ENCODE peak calls at places on chromosomes 6 and 20, in six cellular contexts. J is Peyer's patch, Q is heart left ventricle, F is spleen, T is left ventricle myocardium inferior, D is neural progenitor cell. X is an unnamed sample. For H3K36me3, the result is how much of the 10 kb centered on the place peaks cover.

GRCh38 chr20:58989196-58989595 is 8.1 kb downstream of the NELFCD start:
- DNase-seq in J (peak), Q (no peak), F (peak), T (no peak), D (no peak), X (no peak)

GRCh38 chr20:45309075-45309474 is 976 bp upstream of the MATN4 start:
- DNase-seq in J (no peak), Q (no peak), F (no peak), T (no peak), D (no peak), X (no peak)

GRCh38 chr6:30349411-30350177 is 4.6 kb downstream of the RPP21 start:
- DNase-seq in J (no peak), Q (no peak), F (no peak), T (no peak), D (no peak), X (no peak)

GRCh38 chr20:2771631-2772080 is 28.8 kb downstream of the CPXM1 start:
- DNase-seq in J (no peak), Q (no peak), F (no peak), T (no peak), D (no peak), X (no peak)

GRCh38 chr6:12483712-12484111 is 193.6 kb downstream of the EDN1 start:
- DNase-seq in J (no peak), Q (no peak), F (no peak), T (no peak), D (no peak), X (peak)

GRCh38 chr6:34360556-34360955 is 31.9 kb downstream of the NUDT3 start:
- DNase-seq in J (no peak), Q (no peak), F (no peak), T (no peak), D (no peak), X (peak)

GRCh38 chr6:47701374-47701773 is 3.0 kb downstream of the ADGRF4 start:
- DNase-seq in J (no peak), Q (no peak), F (no peak), T (no peak), D (no peak), X (no peak)

GRCh38 chr6:11460001-11460668 is 77.4 kb upstream of the TMEM170B start:
- DNase-seq in J (peak), Q (no peak), F (no peak), T (no peak), D (no peak), X (peak)

GRCh38 chr6:165616116-165616515 is 46.9 kb downstream of the PDE10A start:
- DNase-seq in J (no peak), Q (no peak), F (no peak), T (no peak), D (no peak), X (no peak)

GRCh38 chr6:54681987-54682386 is 164.6 kb upstream of the FAM83B start:
- DNase-seq in J (no peak), Q (no peak), F (no peak), T (no peak), D (no peak), X (no peak)

GRCh38 chr6:54680531-54680930 is 166.0 kb upstream of the FAM83B start:
- DNase-seq in J (no peak), Q (no peak), F (no peak), T (no peak), D (no peak), X (no peak)

DNA sequence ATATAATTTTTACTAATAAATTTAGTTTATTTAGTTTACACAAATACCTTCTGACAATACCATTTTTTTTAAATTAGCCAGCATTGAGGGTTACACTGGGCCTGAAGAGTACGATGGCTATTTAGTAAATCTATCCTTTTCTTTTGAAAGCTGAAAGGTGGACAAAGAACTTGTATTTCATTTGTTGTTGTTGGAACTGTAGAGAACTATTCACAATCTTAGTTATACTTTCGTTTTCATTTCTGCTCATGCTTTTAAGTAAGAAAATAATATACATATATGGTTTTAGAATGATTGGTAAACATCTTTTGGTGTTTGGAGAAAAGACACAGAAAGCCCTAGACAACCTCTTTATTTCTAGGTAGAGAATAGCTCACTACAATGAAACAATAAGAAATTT is 165.3 kb upstream of the FAM83B start:
- DNase-seq in J (no peak), Q (no peak), F (no peak), T (no peak), D (no peak), X (no peak)
- H3K4me3 ChIP-seq in J (no peak), Q (no peak), F (no peak), T (no peak), D (no peak), X (no peak)

GRCh38 chr6:161079566-161080262 is 88.1 kb downstream of the MAP3K4 start:
- DNase-seq in J (no peak), Q (no peak), F (no peak), T (no peak), D (no peak), X (no peak)
- H3K36me3 ChIP-seq in J (under half), Q (half or more), F (under half), T (half or more), D (under half), X (under half)

DNA sequence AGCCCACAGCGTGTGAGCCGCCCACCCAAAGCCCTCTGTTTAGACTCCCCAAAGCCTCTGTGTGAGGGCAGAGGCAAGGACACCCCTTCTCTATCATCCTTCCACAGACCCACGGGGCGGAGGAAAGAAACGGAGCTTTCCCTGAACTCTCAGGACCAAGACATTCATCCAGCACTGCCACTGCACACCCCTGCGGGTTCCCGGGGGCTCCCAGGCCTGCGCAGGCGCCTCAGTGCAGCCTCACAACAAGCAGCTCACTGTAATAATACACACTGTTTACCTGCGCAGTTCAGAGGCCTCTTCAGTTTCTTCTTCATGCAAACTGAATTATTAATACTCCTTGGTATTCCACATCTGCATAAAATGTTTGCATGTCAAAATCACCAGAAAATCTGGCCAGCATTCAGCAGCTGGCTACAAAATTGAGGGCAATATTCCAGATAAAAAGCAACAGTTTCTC is 45.6 kb downstream of the NINL start:
- DNase-seq in J (no peak), Q (no peak), F (no peak), T (no peak), D (no peak), X (peak)
- H3K4me3 ChIP-seq in J (peak), Q (peak), F (peak), T (peak), D (no peak), X (no peak)

GRCh38 chr6:166860392-166860791 is 96.0 kb downstream of the RNASET2 start:
- DNase-seq in J (no peak), Q (no peak), F (no peak), T (no peak), D (no peak), X (no peak)
- H3K36me3 ChIP-seq in J (under half), Q (under half), F (under half), T (under half), D (under half), X (under half)

DNA sequence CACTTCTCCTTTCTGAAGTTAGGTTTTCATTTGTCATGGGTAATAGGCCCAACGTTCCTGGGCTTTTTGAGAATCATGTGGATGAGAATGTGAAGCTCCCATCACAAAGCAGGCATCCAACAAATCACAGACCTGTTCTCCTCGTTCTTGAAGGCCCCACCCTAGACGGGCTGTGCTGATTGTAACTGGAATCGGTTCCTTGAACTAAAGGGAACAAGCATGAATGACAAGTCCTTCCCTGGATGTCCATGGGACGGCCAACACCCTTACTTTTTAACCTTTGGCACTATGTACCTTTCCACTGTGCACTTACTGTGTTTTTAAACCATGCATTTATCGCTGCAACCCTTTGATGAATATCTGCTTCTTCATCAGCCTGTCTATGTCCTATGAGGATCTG is 438.2 kb downstream of the CD83 start:
- DNase-seq in J (peak), Q (no peak), F (no peak), T (no peak), D (no peak), X (no peak)
- H3K4me3 ChIP-seq in J (no peak), Q (no peak), F (no peak), T (no peak), D (no peak), X (no peak)

DNA sequence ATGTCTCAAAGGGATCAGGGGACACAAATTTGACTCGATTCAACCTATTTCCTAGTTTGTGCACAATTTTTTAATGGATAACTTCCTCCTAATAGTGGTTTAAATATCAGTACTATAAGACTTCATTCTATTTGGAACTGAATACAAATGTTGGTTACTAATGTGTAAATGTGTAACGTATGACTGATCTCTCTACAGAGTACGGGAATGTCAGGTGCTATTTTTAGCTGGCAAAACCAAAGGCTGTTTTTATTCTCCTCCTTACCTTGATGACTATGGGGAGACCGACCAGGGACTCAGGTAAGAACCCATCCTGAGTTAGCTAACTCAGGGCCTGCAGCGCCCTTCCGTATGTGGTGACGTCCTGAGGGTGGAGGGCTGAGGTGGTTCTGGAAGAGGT is 33.0 kb downstream of the PRPH2 start:
- DNase-seq in J (no peak), Q (no peak), F (no peak), T (no peak), D (no peak), X (no peak)
- H3K36me3 ChIP-seq in J (under half), Q (half or more), F (half or more), T (half or more), D (under half), X (half or more)

GRCh38 chr6:138145402-138145801 is 16.3 kb upstream of the ARFGEF3 start:
- DNase-seq in J (no peak), Q (no peak), F (no peak), T (no peak), D (no peak), X (no peak)
- H3K4me3 ChIP-seq in J (no peak), Q (no peak), F (no peak), T (no peak), D (no peak), X (no peak)